ENCODE peak calls at places on chromosomes 16 and 17, in seven cellular contexts. One of them, this sample, is unnamed.

GRCh38 chr17:16304832-16305231 is 48.4 kb downstream of the CENPV start:
- DNase-seq in testis: no peak
- DNase-seq in activated T-cell treated with anti-CD3 and anti-CD28 coated beads for 24 hours: no peak
- DNase-seq in activated CD4-positive, alpha-beta T cell treated with anti-CD3 and anti-CD28 coated beads, Interleukin-2, amount 10 ng/mL, durations not matched to agents 7 days and 5 days: peak
- DNase-seq in stomach: no peak
- DNase-seq in HTR-8/SVneo: no peak
- DNase-seq in stimulated activated CD8-positive, alpha-beta memory T cell treated with anti-CD3 and anti-CD28 coated beads, Interleukin-7, amount 100 ng/mL, for 1 hour: no peak
- DNase-seq in this sample: no peak

GRCh38 chr16:1487395-1488053 is 1.2 kb downstream of the PTX4 start:
- DNase-seq in testis: no peak
- DNase-seq in activated T-cell treated with anti-CD3 and anti-CD28 coated beads for 24 hours: no peak
- DNase-seq in activated CD4-positive, alpha-beta T cell treated with anti-CD3 and anti-CD28 coated beads, Interleukin-2, amount 10 ng/mL, durations not matched to agents 7 days and 5 days: no peak
- DNase-seq in stomach: no peak
- DNase-seq in HTR-8/SVneo: no peak
- DNase-seq in stimulated activated CD8-positive, alpha-beta memory T cell treated with anti-CD3 and anti-CD28 coated beads, Interleukin-7, amount 100 ng/mL, for 1 hour: no peak
- DNase-seq in this sample: no peak

GRCh38 chr17:40320771-40321501 is 12.0 kb downstream of the RARA start:
- DNase-seq in testis: peak
- DNase-seq in activated T-cell treated with anti-CD3 and anti-CD28 coated beads for 24 hours: no peak
- DNase-seq in activated CD4-positive, alpha-beta T cell treated with anti-CD3 and anti-CD28 coated beads, Interleukin-2, amount 10 ng/mL, durations not matched to agents 7 days and 5 days: no peak
- DNase-seq in stomach: no peak
- DNase-seq in HTR-8/SVneo: no peak
- DNase-seq in stimulated activated CD8-positive, alpha-beta memory T cell treated with anti-CD3 and anti-CD28 coated beads, Interleukin-7, amount 100 ng/mL, for 1 hour: no peak
- DNase-seq in this sample: no peak

GRCh38 chr17:61389670-61390478 is 9.8 kb upstream of the TBX2 start:
- DNase-seq in testis: no peak
- DNase-seq in activated T-cell treated with anti-CD3 and anti-CD28 coated beads for 24 hours: no peak
- DNase-seq in activated CD4-positive, alpha-beta T cell treated with anti-CD3 and anti-CD28 coated beads, Interleukin-2, amount 10 ng/mL, durations not matched to agents 7 days and 5 days: peak
- DNase-seq in stomach: peak
- DNase-seq in HTR-8/SVneo: no peak
- DNase-seq in stimulated activated CD8-positive, alpha-beta memory T cell treated with anti-CD3 and anti-CD28 coated beads, Interleukin-7, amount 100 ng/mL, for 1 hour: no peak
- DNase-seq in this sample: no peak

GRCh38 chr16:23114131-23114904 is 34.9 kb downstream of the USP31 start:
- DNase-seq in testis: no peak
- DNase-seq in activated T-cell treated with anti-CD3 and anti-CD28 coated beads for 24 hours: no peak
- DNase-seq in activated CD4-positive, alpha-beta T cell treated with anti-CD3 and anti-CD28 coated beads, Interleukin-2, amount 10 ng/mL, durations not matched to agents 7 days and 5 days: no peak
- DNase-seq in stomach: no peak
- DNase-seq in HTR-8/SVneo: no peak
- DNase-seq in stimulated activated CD8-positive, alpha-beta memory T cell treated with anti-CD3 and anti-CD28 coated beads, Interleukin-7, amount 100 ng/mL, for 1 hour: no peak
- DNase-seq in this sample: no peak

GRCh38 chr17:14471052-14471451 is 170.2 kb downstream of the HS3ST3B1 start:
- DNase-seq in testis: no peak
- DNase-seq in activated T-cell treated with anti-CD3 and anti-CD28 coated beads for 24 hours: no peak
- DNase-seq in activated CD4-positive, alpha-beta T cell treated with anti-CD3 and anti-CD28 coated beads, Interleukin-2, amount 10 ng/mL, durations not matched to agents 7 days and 5 days: no peak
- DNase-seq in stomach: no peak
- DNase-seq in HTR-8/SVneo: no peak
- DNase-seq in stimulated activated CD8-positive, alpha-beta memory T cell treated with anti-CD3 and anti-CD28 coated beads, Interleukin-7, amount 100 ng/mL, for 1 hour: no peak
- DNase-seq in this sample: peak

GRCh38 chr16:48531011-48531962 is 78.7 kb downstream of the N4BP1 start:
- DNase-seq in testis: peak
- DNase-seq in activated T-cell treated with anti-CD3 and anti-CD28 coated beads for 24 hours: no peak
- DNase-seq in activated CD4-positive, alpha-beta T cell treated with anti-CD3 and anti-CD28 coated beads, Interleukin-2, amount 10 ng/mL, durations not matched to agents 7 days and 5 days: no peak
- DNase-seq in stomach: no peak
- DNase-seq in HTR-8/SVneo: no peak
- DNase-seq in stimulated activated CD8-positive, alpha-beta memory T cell treated with anti-CD3 and anti-CD28 coated beads, Interleukin-7, amount 100 ng/mL, for 1 hour: no peak
- DNase-seq in this sample: no peak

GRCh38 chr17:63930951-63931575 is 1.1 kb downstream of the CD79B start:
- DNase-seq in testis: peak
- DNase-seq in activated T-cell treated with anti-CD3 and anti-CD28 coated beads for 24 hours: peak
- DNase-seq in activated CD4-positive, alpha-beta T cell treated with anti-CD3 and anti-CD28 coated beads, Interleukin-2, amount 10 ng/mL, durations not matched to agents 7 days and 5 days: peak
- DNase-seq in stomach: peak
- DNase-seq in HTR-8/SVneo: no peak
- DNase-seq in stimulated activated CD8-positive, alpha-beta memory T cell treated with anti-CD3 and anti-CD28 coated beads, Interleukin-7, amount 100 ng/mL, for 1 hour: no peak
- DNase-seq in this sample: no peak

GRCh38 chr16:53781023-53781605 is 77.2 kb downstream of the FTO start:
- DNase-seq in testis: no peak
- DNase-seq in activated T-cell treated with anti-CD3 and anti-CD28 coated beads for 24 hours: no peak
- DNase-seq in activated CD4-positive, alpha-beta T cell treated with anti-CD3 and anti-CD28 coated beads, Interleukin-2, amount 10 ng/mL, durations not matched to agents 7 days and 5 days: no peak
- DNase-seq in stomach: no peak
- DNase-seq in HTR-8/SVneo: no peak
- DNase-seq in stimulated activated CD8-positive, alpha-beta memory T cell treated with anti-CD3 and anti-CD28 coated beads, Interleukin-7, amount 100 ng/mL, for 1 hour: no peak
- DNase-seq in this sample: no peak

GRCh38 chr17:78360371-78361226 is 722 bp upstream of the SOCS3 start:
- DNase-seq in testis: peak
- DNase-seq in activated T-cell treated with anti-CD3 and anti-CD28 coated beads for 24 hours: peak
- DNase-seq in activated CD4-positive, alpha-beta T cell treated with anti-CD3 and anti-CD28 coated beads, Interleukin-2, amount 10 ng/mL, durations not matched to agents 7 days and 5 days: peak
- DNase-seq in stomach: peak
- DNase-seq in HTR-8/SVneo: peak
- DNase-seq in stimulated activated CD8-positive, alpha-beta memory T cell treated with anti-CD3 and anti-CD28 coated beads, Interleukin-7, amount 100 ng/mL, for 1 hour: peak
- DNase-seq in this sample: peak

GRCh38 chr17:66403846-66404597 is 101.6 kb downstream of the PRKCA start:
- DNase-seq in testis: no peak
- DNase-seq in activated T-cell treated with anti-CD3 and anti-CD28 coated beads for 24 hours: no peak
- DNase-seq in activated CD4-positive, alpha-beta T cell treated with anti-CD3 and anti-CD28 coated beads, Interleukin-2, amount 10 ng/mL, durations not matched to agents 7 days and 5 days: no peak
- DNase-seq in stomach: no peak
- DNase-seq in HTR-8/SVneo: no peak
- DNase-seq in stimulated activated CD8-positive, alpha-beta memory T cell treated with anti-CD3 and anti-CD28 coated beads, Interleukin-7, amount 100 ng/mL, for 1 hour: no peak
- DNase-seq in this sample: no peak

GRCh38 chr16:70805380-70805779 is 4.4 kb upstream of the VAC14 start:
- DNase-seq in testis: no peak
- DNase-seq in activated T-cell treated with anti-CD3 and anti-CD28 coated beads for 24 hours: no peak
- DNase-seq in activated CD4-positive, alpha-beta T cell treated with anti-CD3 and anti-CD28 coated beads, Interleukin-2, amount 10 ng/mL, durations not matched to agents 7 days and 5 days: no peak
- DNase-seq in stomach: no peak
- DNase-seq in HTR-8/SVneo: no peak
- DNase-seq in stimulated activated CD8-positive, alpha-beta memory T cell treated with anti-CD3 and anti-CD28 coated beads, Interleukin-7, amount 100 ng/mL, for 1 hour: no peak
- DNase-seq in this sample: no peak

GRCh38 chr17:78125138-78125913 is 3.2 kb downstream of the TMC6 start:
- DNase-seq in testis: no peak
- DNase-seq in activated T-cell treated with anti-CD3 and anti-CD28 coated beads for 24 hours: no peak
- DNase-seq in activated CD4-positive, alpha-beta T cell treated with anti-CD3 and anti-CD28 coated beads, Interleukin-2, amount 10 ng/mL, durations not matched to agents 7 days and 5 days: peak
- DNase-seq in stomach: no peak
- DNase-seq in HTR-8/SVneo: no peak
- DNase-seq in stimulated activated CD8-positive, alpha-beta memory T cell treated with anti-CD3 and anti-CD28 coated beads, Interleukin-7, amount 100 ng/mL, for 1 hour: no peak
- DNase-seq in this sample: no peak

GRCh38 chr16:3959148-3959547 is 78.6 kb upstream of the CREBBP start:
- DNase-seq in testis: no peak
- DNase-seq in activated T-cell treated with anti-CD3 and anti-CD28 coated beads for 24 hours: no peak
- DNase-seq in activated CD4-positive, alpha-beta T cell treated with anti-CD3 and anti-CD28 coated beads, Interleukin-2, amount 10 ng/mL, durations not matched to agents 7 days and 5 days: no peak
- DNase-seq in stomach: no peak
- DNase-seq in HTR-8/SVneo: no peak
- DNase-seq in stimulated activated CD8-positive, alpha-beta memory T cell treated with anti-CD3 and anti-CD28 coated beads, Interleukin-7, amount 100 ng/mL, for 1 hour: no peak
- DNase-seq in this sample: peak

GRCh38 chr17:19398301-19399181 is 11.6 kb upstream of the MFAP4 start:
- DNase-seq in testis: no peak
- DNase-seq in activated T-cell treated with anti-CD3 and anti-CD28 coated beads for 24 hours: no peak
- DNase-seq in activated CD4-positive, alpha-beta T cell treated with anti-CD3 and anti-CD28 coated beads, Interleukin-2, amount 10 ng/mL, durations not matched to agents 7 days and 5 days: no peak
- DNase-seq in stomach: peak
- DNase-seq in HTR-8/SVneo: peak
- DNase-seq in stimulated activated CD8-positive, alpha-beta memory T cell treated with anti-CD3 and anti-CD28 coated beads, Interleukin-7, amount 100 ng/mL, for 1 hour: no peak
- DNase-seq in this sample: no peak

GRCh38 chr17:27977751-27978688 is 64.5 kb upstream of the NLK start:
- DNase-seq in testis: no peak
- DNase-seq in activated T-cell treated with anti-CD3 and anti-CD28 coated beads for 24 hours: no peak
- DNase-seq in activated CD4-positive, alpha-beta T cell treated with anti-CD3 and anti-CD28 coated beads, Interleukin-2, amount 10 ng/mL, durations not matched to agents 7 days and 5 days: no peak
- DNase-seq in stomach: no peak
- DNase-seq in HTR-8/SVneo: no peak
- DNase-seq in stimulated activated CD8-positive, alpha-beta memory T cell treated with anti-CD3 and anti-CD28 coated beads, Interleukin-7, amount 100 ng/mL, for 1 hour: no peak
- DNase-seq in this sample: no peak

GRCh38 chr17:82300707-82301270 is 16.6 kb downstream of the CD7 start:
- DNase-seq in testis: peak
- DNase-seq in activated T-cell treated with anti-CD3 and anti-CD28 coated beads for 24 hours: no peak
- DNase-seq in activated CD4-positive, alpha-beta T cell treated with anti-CD3 and anti-CD28 coated beads, Interleukin-2, amount 10 ng/mL, durations not matched to agents 7 days and 5 days: peak
- DNase-seq in stomach: peak
- DNase-seq in HTR-8/SVneo: peak
- DNase-seq in stimulated activated CD8-positive, alpha-beta memory T cell treated with anti-CD3 and anti-CD28 coated beads, Interleukin-7, amount 100 ng/mL, for 1 hour: peak
- DNase-seq in this sample: no peak

GRCh38 chr16:68069511-68070248 is 15.5 kb upstream of the NFATC3 start:
- DNase-seq in testis: peak
- DNase-seq in activated T-cell treated with anti-CD3 and anti-CD28 coated beads for 24 hours: no peak
- DNase-seq in activated CD4-positive, alpha-beta T cell treated with anti-CD3 and anti-CD28 coated beads, Interleukin-2, amount 10 ng/mL, durations not matched to agents 7 days and 5 days: peak
- DNase-seq in stomach: no peak
- DNase-seq in HTR-8/SVneo: no peak
- DNase-seq in stimulated activated CD8-positive, alpha-beta memory T cell treated with anti-CD3 and anti-CD28 coated beads, Interleukin-7, amount 100 ng/mL, for 1 hour: no peak
- DNase-seq in this sample: no peak

GRCh38 chr16:85246473-85246872 is 134.2 kb upstream of the CIBAR2 start:
- DNase-seq in testis: no peak
- DNase-seq in activated T-cell treated with anti-CD3 and anti-CD28 coated beads for 24 hours: no peak
- DNase-seq in activated CD4-positive, alpha-beta T cell treated with anti-CD3 and anti-CD28 coated beads, Interleukin-2, amount 10 ng/mL, durations not matched to agents 7 days and 5 days: no peak
- DNase-seq in stomach: no peak
- DNase-seq in HTR-8/SVneo: no peak
- DNase-seq in stimulated activated CD8-positive, alpha-beta memory T cell treated with anti-CD3 and anti-CD28 coated beads, Interleukin-7, amount 100 ng/mL, for 1 hour: no peak
- DNase-seq in this sample: no peak

GRCh38 chr17:4175921-4176802 is 33.2 kb downstream of the CYB5D2 start:
- DNase-seq in testis: no peak
- DNase-seq in activated T-cell treated with anti-CD3 and anti-CD28 coated beads for 24 hours: peak
- DNase-seq in activated CD4-positive, alpha-beta T cell treated with anti-CD3 and anti-CD28 coated beads, Interleukin-2, amount 10 ng/mL, durations not matched to agents 7 days and 5 days: peak
- DNase-seq in stomach: no peak
- DNase-seq in HTR-8/SVneo: peak
- DNase-seq in stimulated activated CD8-positive, alpha-beta memory T cell treated with anti-CD3 and anti-CD28 coated beads, Interleukin-7, amount 100 ng/mL, for 1 hour: no peak
- DNase-seq in this sample: no peak

GRCh38 chr17:49343273-49343672 is 18.8 kb downstream of the ZNF652 start:
- DNase-seq in testis: no peak
- DNase-seq in activated T-cell treated with anti-CD3 and anti-CD28 coated beads for 24 hours: no peak
- DNase-seq in activated CD4-positive, alpha-beta T cell treated with anti-CD3 and anti-CD28 coated beads, Interleukin-2, amount 10 ng/mL, durations not matched to agents 7 days and 5 days: peak
- DNase-seq in stomach: no peak
- DNase-seq in HTR-8/SVneo: no peak
- DNase-seq in stimulated activated CD8-positive, alpha-beta memory T cell treated with anti-CD3 and anti-CD28 coated beads, Interleukin-7, amount 100 ng/mL, for 1 hour: no peak
- DNase-seq in this sample: no peak

GRCh38 chr17:39781028-39781800 is 43.5 kb downstream of the GRB7 start:
- DNase-seq in testis: no peak
- DNase-seq in activated T-cell treated with anti-CD3 and anti-CD28 coated beads for 24 hours: no peak
- DNase-seq in activated CD4-positive, alpha-beta T cell treated with anti-CD3 and anti-CD28 coated beads, Interleukin-2, amount 10 ng/mL, durations not matched to agents 7 days and 5 days: no peak
- DNase-seq in stomach: no peak
- DNase-seq in HTR-8/SVneo: no peak
- DNase-seq in stimulated activated CD8-positive, alpha-beta memory T cell treated with anti-CD3 and anti-CD28 coated beads, Interleukin-7, amount 100 ng/mL, for 1 hour: no peak
- DNase-seq in this sample: no peak

GRCh38 chr17:52885882-52886281 is 727.4 kb upstream of the CA10 start:
- DNase-seq in testis: no peak
- DNase-seq in activated T-cell treated with anti-CD3 and anti-CD28 coated beads for 24 hours: no peak
- DNase-seq in activated CD4-positive, alpha-beta T cell treated with anti-CD3 and anti-CD28 coated beads, Interleukin-2, amount 10 ng/mL, durations not matched to agents 7 days and 5 days: no peak
- DNase-seq in stomach: no peak
- DNase-seq in HTR-8/SVneo: no peak
- DNase-seq in stimulated activated CD8-positive, alpha-beta memory T cell treated with anti-CD3 and anti-CD28 coated beads, Interleukin-7, amount 100 ng/mL, for 1 hour: no peak
- DNase-seq in this sample: no peak

GRCh38 chr16:49850558-49851467 is 5.1 kb downstream of the ZNF423 start:
- DNase-seq in testis: no peak
- DNase-seq in activated T-cell treated with anti-CD3 and anti-CD28 coated beads for 24 hours: no peak
- DNase-seq in activated CD4-positive, alpha-beta T cell treated with anti-CD3 and anti-CD28 coated beads, Interleukin-2, amount 10 ng/mL, durations not matched to agents 7 days and 5 days: no peak
- DNase-seq in stomach: no peak
- DNase-seq in HTR-8/SVneo: no peak
- DNase-seq in stimulated activated CD8-positive, alpha-beta memory T cell treated with anti-CD3 and anti-CD28 coated beads, Interleukin-7, amount 100 ng/mL, for 1 hour: no peak
- DNase-seq in this sample: no peak